ENCODE peak calls at places on chromosomes 7 and 10, in six cellular contexts. Z is OCI-LY7, M is osteocyte, N is NCI-H510A, H is K562, O is hepatic stellate cell. D is an unnamed sample.

GRCh38 chr10:17835688-17836087 is 26.5 kb downstream of the MRC1 start:
- DNase-seq in N (no peak), Z (no peak), O (peak), M (no peak), H (no peak), D (no peak)

GRCh38 chr10:118472415-118472814 is 123.0 kb downstream of the PRLHR start:
- DNase-seq in N (no peak), M (no peak), H (no peak), Z (no peak), O (no peak), D (peak)

GRCh38 chr10:22697101-22697500 is 17.3 kb downstream of the PIP4K2A start:
- DNase-seq in N (no peak), M (no peak), H (no peak), O (no peak), Z (no peak), D (no peak)

GRCh38 chr7:152762056-152762455 is 2.5 kb downstream of the ACTR3B start:
- DNase-seq in N (no peak), H (no peak), O (peak), Z (no peak), M (no peak), D (no peak)

GRCh38 chr10:70890917-70891431 is 2.6 kb upstream of the PCBD1 start:
- DNase-seq in M (no peak), N (no peak), H (no peak), Z (no peak), O (no peak), D (peak)

GRCh38 chr10:58351616-58352578 is 17.1 kb downstream of the UBE2D1 start:
- DNase-seq in M (no peak), N (no peak), O (no peak), Z (no peak), H (no peak), D (no peak)

GRCh38 chr10:87551324-87551723 is 46.6 kb downstream of the MINPP1 start:
- DNase-seq in O (no peak), N (no peak), Z (no peak), H (no peak), M (no peak), D (no peak)

GRCh38 chr10:116742367-116743265 is at the start of gene HSPA12A:
- DNase-seq in M (peak), Z (no peak), O (peak), N (peak), H (peak), D (peak)

GRCh38 chr7:96388620-96389383 is 66.9 kb upstream of the SLC25A13 start:
- DNase-seq in N (no peak), O (peak), H (no peak), Z (no peak), M (no peak), D (peak)

GRCh38 chr7:140417456-140418155 is 13.7 kb downstream of the RAB19 start:
- DNase-seq in M (no peak), N (peak), O (no peak), Z (no peak), H (no peak), D (peak)

GRCh38 chr7:98994046-98994944 is 116.0 kb downstream of the TRRAP start:
- DNase-seq in N (no peak), O (no peak), H (no peak), Z (no peak), M (peak), D (no peak)

GRCh38 chr7:149544028-149544427 is 46.4 kb upstream of the ZNF746 start:
- DNase-seq in O (no peak), M (no peak), Z (no peak), N (no peak), H (no peak), D (no peak)

GRCh38 chr7:20219446-20220292 is 2.5 kb upstream of the MACC1 start:
- DNase-seq in H (peak), M (no peak), O (peak), Z (peak), N (peak), D (peak)